ENCODE peak calls at places on chromosomes 16 and 17, in nine cellular contexts. One of them, this sample, is unnamed.

GRCh38 chr16:24540575-24541240 is 1.3 kb downstream of the RBBP6 start:
- DNase-seq in breast epithelium: no peak
- DNase-seq in neural progenitor cell: peak; percentile 36
- DNase-seq in esophagus squamous epithelium: no peak
- DNase-seq in ovary: peak; percentile 27
- DNase-seq in CD8-positive, alpha-beta T cell: no peak
- DNase-seq in heart left ventricle: no peak
- DNase-seq in cardiac fibroblast: no peak
- DNase-seq in AG04450: no peak
- DNase-seq in this sample: no peak

GRCh38 chr16:50671644-50672260 is 9.4 kb downstream of the SNX20 start:
- DNase-seq in CD8-positive, alpha-beta T cell: peak; percentile 57
- DNase-seq in neural progenitor cell: peak; percentile 52
- DNase-seq in ovary: no peak
- DNase-seq in esophagus squamous epithelium: no peak
- DNase-seq in cardiac fibroblast: peak; percentile 28
- DNase-seq in heart left ventricle: no peak
- DNase-seq in AG04450: no peak
- DNase-seq in breast epithelium: no peak
- DNase-seq in this sample: no peak

GRCh38 chr16:75035410-75035968 is 36.7 kb downstream of the ZNRF1 start:
- DNase-seq in cardiac fibroblast: no peak
- DNase-seq in neural progenitor cell: no peak
- DNase-seq in AG04450: no peak
- DNase-seq in ovary: no peak
- DNase-seq in CD8-positive, alpha-beta T cell: no peak
- DNase-seq in esophagus squamous epithelium: no peak
- DNase-seq in breast epithelium: no peak
- DNase-seq in heart left ventricle: no peak
- DNase-seq in this sample: no peak

GRCh38 chr16:51607202-51607756 is 456.2 kb upstream of the SALL1 start:
- DNase-seq in ovary: no peak
- DNase-seq in esophagus squamous epithelium: no peak
- DNase-seq in AG04450: no peak
- DNase-seq in heart left ventricle: no peak
- DNase-seq in cardiac fibroblast: no peak
- DNase-seq in breast epithelium: no peak
- DNase-seq in neural progenitor cell: no peak
- DNase-seq in CD8-positive, alpha-beta T cell: no peak
- DNase-seq in this sample: no peak

GRCh38 chr17:2212328-2212981 is 91.1 kb downstream of the SMG6 start:
- DNase-seq in ovary: no peak
- DNase-seq in esophagus squamous epithelium: no peak
- DNase-seq in breast epithelium: no peak
- DNase-seq in neural progenitor cell: no peak
- DNase-seq in AG04450: no peak
- DNase-seq in CD8-positive, alpha-beta T cell: no peak
- DNase-seq in heart left ventricle: no peak
- DNase-seq in cardiac fibroblast: peak; percentile 82
- DNase-seq in this sample: no peak

GRCh38 chr16:67166035-67166882 is 1.7 kb downstream of the HSF4 start:
- DNase-seq in esophagus squamous epithelium: no peak
- DNase-seq in heart left ventricle: no peak
- DNase-seq in ovary: no peak
- DNase-seq in breast epithelium: no peak
- DNase-seq in cardiac fibroblast: no peak
- DNase-seq in AG04450: no peak
- DNase-seq in CD8-positive, alpha-beta T cell: no peak
- DNase-seq in neural progenitor cell: no peak
- DNase-seq in this sample: no peak

GRCh38 chr17:5513610-5514009 is 27.2 kb downstream of the MIS12 start:
- DNase-seq in CD8-positive, alpha-beta T cell: no peak
- DNase-seq in neural progenitor cell: no peak
- DNase-seq in ovary: no peak
- DNase-seq in cardiac fibroblast: no peak
- DNase-seq in AG04450: no peak
- DNase-seq in breast epithelium: no peak
- DNase-seq in esophagus squamous epithelium: no peak
- DNase-seq in heart left ventricle: no peak
- DNase-seq in this sample: no peak

GRCh38 chr17:61000911-61001310 is 323.3 kb downstream of the BCAS3 start:
- DNase-seq in AG04450: peak; percentile 26
- DNase-seq in neural progenitor cell: peak; percentile 45
- DNase-seq in breast epithelium: no peak
- DNase-seq in heart left ventricle: no peak
- DNase-seq in CD8-positive, alpha-beta T cell: no peak
- DNase-seq in esophagus squamous epithelium: no peak
- DNase-seq in cardiac fibroblast: peak; percentile 67
- DNase-seq in ovary: no peak
- DNase-seq in this sample: no peak

GRCh38 chr17:67488768-67489167 is 111.7 kb downstream of the PITPNC1 start:
- DNase-seq in esophagus squamous epithelium: no peak
- DNase-seq in cardiac fibroblast: no peak
- DNase-seq in heart left ventricle: no peak
- DNase-seq in breast epithelium: no peak
- DNase-seq in neural progenitor cell: no peak
- DNase-seq in AG04450: no peak
- DNase-seq in CD8-positive, alpha-beta T cell: no peak
- DNase-seq in ovary: no peak
- DNase-seq in this sample: no peak

DNA sequence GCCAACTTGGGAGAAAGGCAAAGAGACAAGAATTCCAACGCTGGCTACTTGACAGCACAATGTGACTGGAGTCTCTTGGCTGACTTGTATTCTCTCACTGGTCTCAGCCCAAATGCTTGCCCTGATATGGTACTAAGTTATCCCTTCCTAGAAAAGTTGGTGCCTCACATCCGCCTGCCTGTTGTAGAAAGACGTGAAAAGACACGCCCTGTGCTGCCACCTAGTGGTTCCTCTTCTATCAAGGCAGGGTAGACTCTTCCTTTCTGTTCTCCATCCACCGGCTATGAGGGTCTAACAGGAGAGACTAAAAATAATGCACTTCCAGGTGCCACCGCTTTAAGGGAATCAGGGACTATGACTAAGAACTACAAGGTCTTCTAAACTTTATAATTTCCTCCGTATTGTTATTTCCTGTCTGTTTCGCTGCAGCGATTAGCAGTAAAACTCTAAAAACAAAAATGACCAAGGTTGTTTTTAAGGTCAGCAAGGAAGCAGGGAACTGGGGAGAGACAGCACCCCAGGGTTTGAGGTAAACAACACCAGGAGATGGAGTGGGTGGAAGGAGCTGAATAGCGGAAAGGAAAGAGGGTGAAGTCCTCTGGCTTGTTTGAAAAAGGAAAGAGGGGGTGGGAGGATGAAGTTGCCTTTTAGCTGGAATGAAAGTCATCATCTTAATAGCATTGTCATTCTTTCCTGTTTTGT is 109.5 kb downstream of the YPEL2 start:
- DNase-seq in breast epithelium: peak; percentile 80
- DNase-seq in esophagus squamous epithelium: peak; percentile 53
- DNase-seq in cardiac fibroblast: peak; percentile 96
- DNase-seq in neural progenitor cell: peak; percentile 93
- DNase-seq in CD8-positive, alpha-beta T cell: peak; percentile 90
- DNase-seq in heart left ventricle: peak; percentile 91
- DNase-seq in ovary: peak; percentile 84
- DNase-seq in AG04450: peak; percentile 78
- DNase-seq in this sample: peak; percentile 63
- H3K4me3 ChIP-seq in breast epithelium: no peak overlapping the region
- H3K4me3 ChIP-seq in esophagus squamous epithelium: no peak overlapping the region
- H3K4me3 ChIP-seq in cardiac fibroblast: no peak overlapping the region
- H3K4me3 ChIP-seq in neural progenitor cell: no peak overlapping the region
- H3K4me3 ChIP-seq in CD8-positive, alpha-beta T cell: no peak overlapping the region
- H3K4me3 ChIP-seq in heart left ventricle: peak overlapping the region; percentile 31
- H3K4me3 ChIP-seq in ovary: no peak overlapping the region
- H3K4me3 ChIP-seq in AG04450: no peak overlapping the region
- H3K4me3 ChIP-seq in this sample: no peak overlapping the region

GRCh38 chr16:85750021-85750826 is 672 bp downstream of the C16orf74 start:
- DNase-seq in ovary: peak; percentile 54
- DNase-seq in cardiac fibroblast: peak; percentile 75
- DNase-seq in AG04450: no peak
- DNase-seq in esophagus squamous epithelium: no peak
- DNase-seq in CD8-positive, alpha-beta T cell: peak; percentile 28
- DNase-seq in breast epithelium: no peak
- DNase-seq in neural progenitor cell: peak; percentile 59
- DNase-seq in heart left ventricle: peak; percentile 39
- DNase-seq in this sample: no peak
- TF ChIP-seq CTCF in ovary: no peak
- TF ChIP-seq CTCF in cardiac fibroblast: no peak
- TF ChIP-seq CTCF in AG04450: peak; percentile 17
- TF ChIP-seq CTCF in esophagus squamous epithelium: no peak
- TF ChIP-seq CTCF in CD8-positive, alpha-beta T cell: no peak
- TF ChIP-seq CTCF in breast epithelium: no peak
- TF ChIP-seq CTCF in neural progenitor cell: no peak
- TF ChIP-seq CTCF in heart left ventricle: no peak
- TF ChIP-seq CTCF in this sample: peak; percentile 3

DNA sequence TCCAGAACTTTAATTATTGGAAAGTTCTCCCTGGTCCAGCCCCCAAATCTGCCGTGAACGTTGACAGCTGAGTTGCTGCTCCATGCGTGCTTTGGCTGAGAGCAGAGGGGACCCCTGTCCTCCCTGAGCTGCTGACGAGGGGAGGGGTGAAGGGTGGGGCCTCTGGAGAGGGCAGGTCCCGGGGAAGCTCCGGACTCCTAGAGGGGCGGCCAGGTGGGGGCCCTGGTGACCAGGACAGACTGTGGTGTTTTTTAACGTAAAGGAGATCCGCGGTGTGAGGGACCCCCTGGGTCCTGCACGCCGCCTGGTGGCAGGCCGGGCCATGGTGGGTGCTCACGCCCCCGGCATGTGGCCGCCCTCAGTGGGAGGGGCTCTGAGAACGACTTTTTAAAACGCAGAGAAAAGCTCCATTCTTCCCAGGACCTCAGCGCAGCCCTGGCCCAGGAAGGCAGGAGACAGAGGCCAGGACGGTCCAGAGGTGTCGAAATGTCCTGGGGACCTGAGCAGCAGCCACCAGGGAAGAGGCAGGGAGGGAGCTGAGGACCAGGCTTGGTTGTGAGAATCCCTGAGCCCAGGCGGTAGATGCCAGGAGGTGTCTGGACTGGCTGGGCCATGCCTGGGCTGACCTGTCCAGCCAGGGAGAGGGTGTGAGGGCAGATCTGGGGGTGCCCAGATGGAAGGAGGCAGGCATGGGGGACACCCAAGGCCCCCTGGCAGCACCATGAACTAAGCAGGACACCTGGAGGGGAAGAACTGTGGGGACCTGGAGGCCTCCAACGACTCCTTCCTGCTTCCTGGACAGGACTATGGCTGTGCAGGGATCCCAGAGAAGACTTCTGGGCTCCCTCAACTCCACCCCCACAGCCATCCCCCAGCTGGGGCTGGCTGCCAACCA is at the start of gene MC1R:
- DNase-seq in AG04450: no peak
- DNase-seq in CD8-positive, alpha-beta T cell: peak; percentile 42
- DNase-seq in heart left ventricle: no peak
- DNase-seq in esophagus squamous epithelium: no peak
- DNase-seq in cardiac fibroblast: peak; percentile 66
- DNase-seq in neural progenitor cell: peak; percentile 62
- DNase-seq in breast epithelium: no peak
- DNase-seq in ovary: no peak
- DNase-seq in this sample: no peak
- H3K4me3 ChIP-seq in AG04450: peak within 1 kb of the TSS; percentile 53
- H3K4me3 ChIP-seq in CD8-positive, alpha-beta T cell: peak within 1 kb of the TSS; percentile 50
- H3K4me3 ChIP-seq in heart left ventricle: peak within 1 kb of the TSS; percentile 54
- H3K4me3 ChIP-seq in esophagus squamous epithelium: peak within 1 kb of the TSS; percentile 42
- H3K4me3 ChIP-seq in cardiac fibroblast: peak within 1 kb of the TSS; percentile 44
- H3K4me3 ChIP-seq in neural progenitor cell: peak within 1 kb of the TSS; percentile 49
- H3K4me3 ChIP-seq in breast epithelium: peak within 1 kb of the TSS; percentile 41
- H3K4me3 ChIP-seq in ovary: peak within 1 kb of the TSS; percentile 19
- H3K4me3 ChIP-seq in this sample: peak within 1 kb of the TSS; percentile 51

GRCh38 chr17:40886090-40886489 is 1.0 kb upstream of the KRT20 start:
- DNase-seq in CD8-positive, alpha-beta T cell: no peak
- DNase-seq in cardiac fibroblast: no peak
- DNase-seq in AG04450: no peak
- DNase-seq in ovary: no peak
- DNase-seq in esophagus squamous epithelium: no peak
- DNase-seq in neural progenitor cell: no peak
- DNase-seq in heart left ventricle: no peak
- DNase-seq in breast epithelium: no peak
- DNase-seq in this sample: no peak

GRCh38 chr17:40888321-40888720 is 3.3 kb upstream of the KRT20 start:
- DNase-seq in neural progenitor cell: no peak
- DNase-seq in heart left ventricle: no peak
- DNase-seq in ovary: no peak
- DNase-seq in cardiac fibroblast: no peak
- DNase-seq in esophagus squamous epithelium: no peak
- DNase-seq in CD8-positive, alpha-beta T cell: no peak
- DNase-seq in breast epithelium: no peak
- DNase-seq in AG04450: no peak
- DNase-seq in this sample: no peak

GRCh38 chr17:40883960-40884359 is 1.1 kb downstream of the KRT20 start:
- DNase-seq in CD8-positive, alpha-beta T cell: no peak
- DNase-seq in cardiac fibroblast: no peak
- DNase-seq in heart left ventricle: no peak
- DNase-seq in AG04450: no peak
- DNase-seq in esophagus squamous epithelium: no peak
- DNase-seq in ovary: no peak
- DNase-seq in breast epithelium: no peak
- DNase-seq in neural progenitor cell: no peak
- DNase-seq in this sample: no peak

GRCh38 chr17:40883031-40883430 is 2.0 kb downstream of the KRT20 start:
- DNase-seq in neural progenitor cell: no peak
- DNase-seq in CD8-positive, alpha-beta T cell: no peak
- DNase-seq in ovary: no peak
- DNase-seq in breast epithelium: no peak
- DNase-seq in AG04450: no peak
- DNase-seq in esophagus squamous epithelium: no peak
- DNase-seq in cardiac fibroblast: no peak
- DNase-seq in heart left ventricle: no peak
- DNase-seq in this sample: no peak

DNA sequence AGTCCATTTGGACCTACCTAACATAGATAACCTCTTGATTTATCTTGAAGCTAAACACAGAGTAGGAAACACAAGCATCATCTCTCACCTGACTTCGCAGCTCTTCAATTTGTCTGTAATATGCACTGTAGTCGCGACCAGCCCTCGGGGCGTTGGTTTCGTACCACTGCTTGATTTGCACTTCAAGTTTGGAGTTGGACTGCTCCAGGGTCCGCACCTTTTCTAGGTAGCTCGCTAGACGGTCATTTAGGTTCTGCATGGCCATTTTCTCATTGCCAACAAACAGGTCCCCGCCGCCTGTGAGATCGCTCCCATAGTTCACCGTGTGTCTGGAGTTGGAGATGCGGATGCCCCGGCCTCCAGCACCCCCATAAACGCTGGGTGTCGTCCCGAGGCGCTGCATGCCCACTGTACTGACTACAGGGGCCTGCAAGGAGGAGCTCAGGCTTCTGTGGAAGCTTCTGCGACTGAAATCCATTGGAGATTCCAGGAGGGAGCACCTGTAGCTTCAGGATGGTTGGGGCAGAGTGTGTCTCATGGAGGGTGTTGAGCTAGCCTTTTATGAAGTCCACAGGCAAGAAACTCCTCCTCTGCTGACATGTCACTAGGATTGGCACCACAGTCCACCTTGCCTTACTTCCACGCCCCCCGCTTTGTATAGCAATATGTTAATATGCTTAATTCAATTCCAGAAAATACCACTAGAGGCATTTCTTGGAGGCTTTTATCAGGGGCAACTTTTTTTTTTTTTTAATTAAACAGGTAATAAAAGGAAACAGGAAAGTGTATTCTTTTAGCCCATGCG is at the start of gene KRT20:
- DNase-seq in heart left ventricle: no peak
- DNase-seq in breast epithelium: no peak
- DNase-seq in cardiac fibroblast: no peak
- DNase-seq in esophagus squamous epithelium: no peak
- DNase-seq in CD8-positive, alpha-beta T cell: no peak
- DNase-seq in neural progenitor cell: no peak
- DNase-seq in ovary: no peak
- DNase-seq in AG04450: no peak
- DNase-seq in this sample: no peak
- TF ChIP-seq CTCF in heart left ventricle: no peak
- TF ChIP-seq CTCF in breast epithelium: no peak
- TF ChIP-seq CTCF in cardiac fibroblast: peak; percentile 19
- TF ChIP-seq CTCF in esophagus squamous epithelium: no peak
- TF ChIP-seq CTCF in CD8-positive, alpha-beta T cell: no peak
- TF ChIP-seq CTCF in neural progenitor cell: peak; percentile 20
- TF ChIP-seq CTCF in ovary: no peak
- TF ChIP-seq CTCF in AG04450: no peak
- TF ChIP-seq CTCF in this sample: no peak